ENCODE peak calls at places on chromosomes 12 and 14, in nine cellular contexts. C is IMR-90, W is heart left ventricle, P is lower leg skin, F is prostate gland, U is A549, O is suprapubic skin, R is endothelial cell of umbilical vein, J is thyroid gland. S is an unnamed sample.

GRCh38 chr14:83867871-83868270 is 1662.1 kb upstream of the FLRT2 start:
- DNase-seq in U (no peak), O (no peak), F (no peak), W (no peak), C (peak; percentile 7), P (no peak), R (no peak), J (peak; percentile 4), S (no peak)

GRCh38 chr14:40053396-40053795 is 621.2 kb upstream of the FBXO33 start:
- DNase-seq in R (no peak), P (no peak), F (no peak), U (no peak), J (no peak), O (no peak), C (no peak), W (no peak), S (no peak)

GRCh38 chr12:61781021-61781581 is 479.1 kb upstream of the USP15 start:
- DNase-seq in W (no peak), O (no peak), J (no peak), P (no peak), F (no peak), C (no peak), U (no peak), R (no peak), S (no peak)

GRCh38 chr14:99663716-99664635 is 19.0 kb downstream of the HHIPL1 start:
- DNase-seq in J (no peak), C (no peak), O (no peak), P (no peak), R (no peak), U (no peak), W (no peak), F (no peak), S (no peak)

GRCh38 chr12:59744564-59744963 is 148.7 kb downstream of the SLC16A7 start:
- DNase-seq in C (no peak), F (no peak), R (no peak), U (no peak), J (no peak), P (no peak), W (no peak), O (no peak), S (no peak)

GRCh38 chr14:94040247-94040646 is 14.1 kb downstream of the OTUB2 start:
- DNase-seq in C (no peak), W (no peak), J (no peak), P (no peak), O (no peak), U (no peak), R (no peak), F (no peak), S (no peak)

GRCh38 chr12:113127791-113128199 is 7.8 kb downstream of the RASAL1 start:
- DNase-seq in F (no peak), O (no peak), W (no peak), J (no peak), U (no peak), C (no peak), R (no peak), P (no peak), S (no peak)

GRCh38 chr12:119869720-119870119 is 7.4 kb downstream of the CIT start:
- DNase-seq in U (peak; percentile 77), J (no peak), C (peak; percentile 96), O (peak; percentile 64), P (no peak), R (peak; percentile 52), F (no peak), W (no peak), S (no peak)

GRCh38 chr12:57606016-57606311 is 1.3 kb downstream of the DTX3 start:
- DNase-seq in R (no peak), J (no peak), U (no peak), P (no peak), C (no peak), F (no peak), O (no peak), W (no peak), S (no peak)
- H3K4me3 ChIP-seq in R (no peak overlapping the region), J (no peak overlapping the region), U (no peak overlapping the region), P (no peak overlapping the region), C (no peak overlapping the region), F (no peak overlapping the region), O (no peak overlapping the region), W (peak overlapping the region; percentile 83), S (no peak overlapping the region)

GRCh38 chr12:68841717-68842116 is 33.7 kb downstream of the MDM2 start:
- DNase-seq in P (no peak), R (no peak), F (no peak), J (no peak), W (no peak), U (no peak), C (no peak), O (no peak), S (no peak)
- TF ChIP-seq POLR2A in P (no peak), R (no peak), F (no peak), J (no peak), W (no peak), U (no peak), C (no peak), O (no peak), S (no peak)

GRCh38 chr12:55037349-55037748 is 17.6 kb downstream of the NEUROD4 start:
- DNase-seq in P (no peak), O (no peak), F (no peak), C (no peak), U (no peak), R (no peak), W (no peak), J (no peak), S (no peak)

GRCh38 chr12:55043542-55043941 is 23.8 kb downstream of the NEUROD4 start:
- DNase-seq in P (no peak), R (no peak), O (no peak), J (no peak), F (no peak), U (no peak), W (no peak), C (no peak), S (peak; percentile 29)

GRCh38 chr12:55036326-55036725 is 16.6 kb downstream of the NEUROD4 start:
- DNase-seq in W (no peak), U (no peak), F (no peak), C (no peak), P (no peak), R (no peak), O (no peak), J (no peak), S (no peak)

GRCh38 chr12:55041651-55042050 is 21.9 kb downstream of the NEUROD4 start:
- DNase-seq in C (no peak), W (no peak), O (no peak), U (no peak), F (no peak), R (no peak), P (no peak), J (no peak), S (no peak)

GRCh38 chr12:55039761-55040160 is 20.0 kb downstream of the NEUROD4 start:
- DNase-seq in U (no peak), C (no peak), J (no peak), W (no peak), O (no peak), F (no peak), R (no peak), P (no peak), S (no peak)
- H3K4me3 ChIP-seq in U (no peak overlapping the region), C (no peak overlapping the region), J (no peak overlapping the region), W (no peak overlapping the region), O (no peak overlapping the region), F (no peak overlapping the region), R (no peak overlapping the region), P (no peak overlapping the region), S (no peak overlapping the region)

GRCh38 chr12:68686262-68686594 is 550 bp upstream of the NUP107 start:
- DNase-seq in W (no peak), R (no peak), C (no peak), P (no peak), J (no peak), F (no peak), O (no peak), U (no peak), S (no peak)

GRCh38 chr12:68686595-68687521 is at the start of gene NUP107:
- DNase-seq in F (peak; percentile 97), R (peak; percentile 100), W (peak; percentile 98), C (peak; percentile 99), P (peak; percentile 100), O (peak; percentile 100), J (peak; percentile 100), U (peak; percentile 99), S (peak; percentile 98)
- TF ChIP-seq POLR2A in F (peak; percentile 73), R (peak; percentile 97), W (no peak), C (peak; percentile 66), P (no peak), O (no peak), J (peak; percentile 72), U (peak; percentile 60), S (no peak)

DNA sequence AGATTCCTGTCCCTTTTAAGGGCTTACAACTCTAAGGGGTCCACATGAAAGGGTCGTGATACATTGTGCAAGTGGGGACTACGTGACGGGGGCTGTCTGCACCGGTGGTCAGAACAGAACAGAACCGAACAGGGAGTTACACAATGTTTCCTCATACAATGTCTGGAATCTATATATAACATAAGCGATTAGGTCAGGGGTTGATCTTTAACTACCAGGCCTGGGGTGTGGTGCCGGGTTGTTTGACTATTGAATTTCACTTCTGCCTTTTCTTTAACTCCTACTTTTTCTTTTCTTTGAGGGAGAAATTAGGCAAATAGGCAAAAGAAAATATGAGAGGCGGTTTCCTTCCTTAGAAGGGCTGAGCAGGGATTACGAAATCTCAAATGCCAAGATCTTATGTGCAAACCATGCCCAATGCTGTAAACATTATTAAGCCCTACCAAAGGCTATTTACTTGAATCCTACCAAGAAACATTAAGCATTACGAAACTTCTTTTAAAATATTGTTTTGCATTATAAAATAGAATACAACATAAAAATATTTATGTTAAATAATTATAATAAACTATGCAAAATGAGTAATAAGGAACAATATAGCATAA is 140.3 kb downstream of the SLC38A6 start:
- DNase-seq in C (no peak), U (peak; percentile 80), O (no peak), R (no peak), J (no peak), W (no peak), P (peak; percentile 46), F (no peak), S (no peak)
- H3K4me3 ChIP-seq in C (no peak overlapping the region), U (no peak overlapping the region), O (no peak overlapping the region), R (no peak overlapping the region), J (no peak overlapping the region), W (no peak overlapping the region), P (no peak overlapping the region), F (no peak overlapping the region), S (no peak overlapping the region)